ENCODE peak calls at places on chromosomes 13 and 19, in ten cellular contexts. One of them, this sample, is unnamed.
A peak's percentile ranks its signal among the peaks of the same experiment; 100 is the strongest.

GRCh38 chr13:77521595-77522367 is 13.7 kb upstream of the SCEL start:
- DNase-seq in uterus: no peak
- DNase-seq in RWPE2: peak; percentile 85
- DNase-seq in WERI-Rb-1: no peak
- DNase-seq in lung: peak; percentile 80
- DNase-seq in GM12865: no peak
- DNase-seq in ascending aorta: no peak
- DNase-seq in suprapubic skin: no peak
- DNase-seq in upper lobe of right lung: peak; percentile 74
- DNase-seq in tibial artery: no peak
- DNase-seq in this sample: no peak

GRCh38 chr19:39599116-39599515 is 3.2 kb upstream of the LGALS13 start:
- DNase-seq in uterus: no peak
- DNase-seq in suprapubic skin: no peak
- DNase-seq in RWPE2: no peak
- DNase-seq in ascending aorta: no peak
- DNase-seq in tibial artery: no peak
- DNase-seq in WERI-Rb-1: no peak
- DNase-seq in upper lobe of right lung: no peak
- DNase-seq in GM12865: peak; percentile 36
- DNase-seq in lung: no peak
- DNase-seq in this sample: no peak

GRCh38 chr19:50658438-50659317 is 9.4 kb downstream of the C19orf81 start:
- DNase-seq in ascending aorta: no peak
- DNase-seq in uterus: peak; percentile 23
- DNase-seq in lung: peak; percentile 66
- DNase-seq in upper lobe of right lung: peak; percentile 93
- DNase-seq in GM12865: no peak
- DNase-seq in RWPE2: no peak
- DNase-seq in suprapubic skin: no peak
- DNase-seq in tibial artery: peak; percentile 30
- DNase-seq in WERI-Rb-1: peak; percentile 94
- DNase-seq in this sample: peak; percentile 87

GRCh38 chr13:60032836-60033235 is 130.9 kb downstream of the DIAPH3 start:
- DNase-seq in upper lobe of right lung: no peak
- DNase-seq in GM12865: no peak
- DNase-seq in uterus: no peak
- DNase-seq in WERI-Rb-1: no peak
- DNase-seq in tibial artery: no peak
- DNase-seq in ascending aorta: no peak
- DNase-seq in suprapubic skin: no peak
- DNase-seq in RWPE2: no peak
- DNase-seq in lung: no peak
- DNase-seq in this sample: no peak

GRCh38 chr19:13887529-13887928 is 10.6 kb downstream of the NANOS3 start:
- DNase-seq in GM12865: no peak
- DNase-seq in suprapubic skin: no peak
- DNase-seq in ascending aorta: no peak
- DNase-seq in upper lobe of right lung: no peak
- DNase-seq in tibial artery: no peak
- DNase-seq in RWPE2: no peak
- DNase-seq in lung: no peak
- DNase-seq in uterus: no peak
- DNase-seq in WERI-Rb-1: no peak
- DNase-seq in this sample: no peak

GRCh38 chr13:73335226-73335625 is 276.4 kb downstream of the KLF5 start:
- DNase-seq in suprapubic skin: no peak
- DNase-seq in RWPE2: no peak
- DNase-seq in GM12865: peak; percentile 8
- DNase-seq in upper lobe of right lung: no peak
- DNase-seq in lung: no peak
- DNase-seq in WERI-Rb-1: peak; percentile 13
- DNase-seq in tibial artery: no peak
- DNase-seq in uterus: no peak
- DNase-seq in ascending aorta: no peak
- DNase-seq in this sample: no peak

GRCh38 chr13:30718661-30719520 is 16.5 kb upstream of the ALOX5AP start:
- DNase-seq in GM12865: no peak
- DNase-seq in tibial artery: no peak
- DNase-seq in upper lobe of right lung: no peak
- DNase-seq in WERI-Rb-1: no peak
- DNase-seq in lung: no peak
- DNase-seq in RWPE2: peak; percentile 69
- DNase-seq in uterus: no peak
- DNase-seq in ascending aorta: no peak
- DNase-seq in suprapubic skin: no peak
- DNase-seq in this sample: no peak

GRCh38 chr13:23796546-23796945 is 92.7 kb downstream of the MIPEP start:
- DNase-seq in upper lobe of right lung: no peak
- DNase-seq in GM12865: no peak
- DNase-seq in tibial artery: no peak
- DNase-seq in RWPE2: no peak
- DNase-seq in uterus: no peak
- DNase-seq in lung: no peak
- DNase-seq in ascending aorta: no peak
- DNase-seq in WERI-Rb-1: no peak
- DNase-seq in suprapubic skin: no peak
- DNase-seq in this sample: no peak

GRCh38 chr13:23928985-23929384 is 31.7 kb upstream of the C1QTNF9B start:
- DNase-seq in lung: no peak
- DNase-seq in tibial artery: no peak
- DNase-seq in GM12865: no peak
- DNase-seq in uterus: no peak
- DNase-seq in WERI-Rb-1: peak; percentile 86
- DNase-seq in suprapubic skin: no peak
- DNase-seq in RWPE2: no peak
- DNase-seq in upper lobe of right lung: no peak
- DNase-seq in ascending aorta: no peak
- DNase-seq in this sample: no peak

GRCh38 chr19:53958168-53958571 is 4.6 kb upstream of the CACNG8 start:
- DNase-seq in suprapubic skin: no peak
- DNase-seq in uterus: no peak
- DNase-seq in GM12865: no peak
- DNase-seq in ascending aorta: no peak
- DNase-seq in RWPE2: no peak
- DNase-seq in lung: no peak
- DNase-seq in tibial artery: no peak
- DNase-seq in WERI-Rb-1: no peak
- DNase-seq in upper lobe of right lung: peak; percentile 49
- DNase-seq in this sample: no peak

GRCh38 chr13:91729859-91730258 is 331.4 kb downstream of the GPC5 start:
- DNase-seq in ascending aorta: no peak
- DNase-seq in GM12865: no peak
- DNase-seq in uterus: no peak
- DNase-seq in tibial artery: no peak
- DNase-seq in RWPE2: no peak
- DNase-seq in WERI-Rb-1: no peak
- DNase-seq in suprapubic skin: no peak
- DNase-seq in upper lobe of right lung: no peak
- DNase-seq in lung: no peak
- DNase-seq in this sample: no peak

GRCh38 chr13:52067237-52067636 is 42.7 kb downstream of the UTP14C start:
- DNase-seq in suprapubic skin: no peak
- DNase-seq in WERI-Rb-1: no peak
- DNase-seq in upper lobe of right lung: no peak
- DNase-seq in lung: no peak
- DNase-seq in RWPE2: no peak
- DNase-seq in GM12865: no peak
- DNase-seq in uterus: no peak
- DNase-seq in tibial artery: no peak
- DNase-seq in ascending aorta: no peak
- DNase-seq in this sample: no peak

GRCh38 chr13:52070929-52071523 is 46.5 kb downstream of the UTP14C start:
- DNase-seq in uterus: no peak
- DNase-seq in suprapubic skin: no peak
- DNase-seq in WERI-Rb-1: peak; percentile 21
- DNase-seq in upper lobe of right lung: no peak
- DNase-seq in lung: no peak
- DNase-seq in RWPE2: no peak
- DNase-seq in ascending aorta: no peak
- DNase-seq in GM12865: peak; percentile 9
- DNase-seq in tibial artery: no peak
- DNase-seq in this sample: no peak
- TF ChIP-seq CTCF in uterus: no peak
- TF ChIP-seq CTCF in suprapubic skin: no peak
- TF ChIP-seq CTCF in WERI-Rb-1: peak; percentile 33
- TF ChIP-seq CTCF in upper lobe of right lung: no peak
- TF ChIP-seq CTCF in lung: no peak
- TF ChIP-seq CTCF in RWPE2: peak; percentile 30
- TF ChIP-seq CTCF in ascending aorta: no peak
- TF ChIP-seq CTCF in GM12865: no peak
- TF ChIP-seq CTCF in tibial artery: no peak
- TF ChIP-seq CTCF in this sample: no peak

DNA sequence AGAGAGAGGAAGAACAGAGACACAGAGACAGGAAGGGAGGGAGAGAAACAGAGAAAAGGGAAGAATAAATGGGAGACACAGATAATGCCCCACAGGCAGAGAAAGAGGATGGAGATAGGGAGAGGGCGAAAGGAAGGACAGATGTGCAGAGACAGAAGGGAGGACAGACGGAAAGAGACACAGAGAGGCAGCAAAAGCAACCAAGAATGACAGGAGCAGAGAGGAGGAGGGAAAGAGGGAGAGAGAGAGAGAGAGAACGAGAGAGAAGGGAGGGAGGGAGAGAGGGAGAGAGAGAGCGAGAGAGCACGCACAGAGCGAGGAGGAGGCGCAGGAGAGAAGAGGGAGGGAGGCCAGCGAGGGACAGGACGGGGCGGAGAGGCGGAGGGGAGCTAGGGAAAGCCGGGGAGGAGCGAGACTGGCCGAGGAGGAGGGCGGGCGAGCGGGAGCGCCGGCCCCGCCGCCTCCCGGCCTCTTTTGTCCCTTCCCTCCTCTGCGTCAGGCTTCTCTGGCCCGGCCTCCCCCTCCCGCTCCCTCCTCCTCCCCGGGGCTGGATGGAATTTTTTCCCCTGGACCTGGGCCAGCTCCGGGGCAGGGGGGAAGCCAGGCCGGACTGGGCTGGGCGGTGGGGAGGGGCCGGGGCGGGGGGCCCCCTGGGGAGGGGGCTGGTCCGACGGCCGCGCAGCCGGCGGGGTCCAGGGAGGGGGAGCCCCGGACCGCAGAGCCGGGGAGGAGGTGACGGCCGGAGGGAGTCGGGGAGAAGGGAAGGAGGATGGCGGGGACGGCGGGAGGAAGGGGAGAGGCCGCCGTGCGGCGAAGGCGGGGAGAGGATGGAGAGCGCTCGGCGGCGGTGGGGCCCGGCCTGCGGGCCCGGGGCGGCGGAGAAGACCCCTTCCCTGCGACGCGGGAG is 4.2 kb upstream of the SPACA6 start:
- DNase-seq in WERI-Rb-1: peak; percentile 81
- DNase-seq in GM12865: no peak
- DNase-seq in suprapubic skin: peak; percentile 93
- DNase-seq in ascending aorta: peak; percentile 94
- DNase-seq in tibial artery: peak; percentile 90
- DNase-seq in lung: peak; percentile 91
- DNase-seq in uterus: peak; percentile 95
- DNase-seq in upper lobe of right lung: peak; percentile 93
- DNase-seq in RWPE2: peak; percentile 86
- DNase-seq in this sample: peak; percentile 90
- TF ChIP-seq CTCF in WERI-Rb-1: no peak
- TF ChIP-seq CTCF in GM12865: no peak
- TF ChIP-seq CTCF in suprapubic skin: peak; percentile 27
- TF ChIP-seq CTCF in ascending aorta: no peak
- TF ChIP-seq CTCF in tibial artery: peak; percentile 28
- TF ChIP-seq CTCF in lung: no peak
- TF ChIP-seq CTCF in uterus: peak; percentile 18
- TF ChIP-seq CTCF in upper lobe of right lung: no peak
- TF ChIP-seq CTCF in RWPE2: no peak
- TF ChIP-seq CTCF in this sample: no peak

DNA sequence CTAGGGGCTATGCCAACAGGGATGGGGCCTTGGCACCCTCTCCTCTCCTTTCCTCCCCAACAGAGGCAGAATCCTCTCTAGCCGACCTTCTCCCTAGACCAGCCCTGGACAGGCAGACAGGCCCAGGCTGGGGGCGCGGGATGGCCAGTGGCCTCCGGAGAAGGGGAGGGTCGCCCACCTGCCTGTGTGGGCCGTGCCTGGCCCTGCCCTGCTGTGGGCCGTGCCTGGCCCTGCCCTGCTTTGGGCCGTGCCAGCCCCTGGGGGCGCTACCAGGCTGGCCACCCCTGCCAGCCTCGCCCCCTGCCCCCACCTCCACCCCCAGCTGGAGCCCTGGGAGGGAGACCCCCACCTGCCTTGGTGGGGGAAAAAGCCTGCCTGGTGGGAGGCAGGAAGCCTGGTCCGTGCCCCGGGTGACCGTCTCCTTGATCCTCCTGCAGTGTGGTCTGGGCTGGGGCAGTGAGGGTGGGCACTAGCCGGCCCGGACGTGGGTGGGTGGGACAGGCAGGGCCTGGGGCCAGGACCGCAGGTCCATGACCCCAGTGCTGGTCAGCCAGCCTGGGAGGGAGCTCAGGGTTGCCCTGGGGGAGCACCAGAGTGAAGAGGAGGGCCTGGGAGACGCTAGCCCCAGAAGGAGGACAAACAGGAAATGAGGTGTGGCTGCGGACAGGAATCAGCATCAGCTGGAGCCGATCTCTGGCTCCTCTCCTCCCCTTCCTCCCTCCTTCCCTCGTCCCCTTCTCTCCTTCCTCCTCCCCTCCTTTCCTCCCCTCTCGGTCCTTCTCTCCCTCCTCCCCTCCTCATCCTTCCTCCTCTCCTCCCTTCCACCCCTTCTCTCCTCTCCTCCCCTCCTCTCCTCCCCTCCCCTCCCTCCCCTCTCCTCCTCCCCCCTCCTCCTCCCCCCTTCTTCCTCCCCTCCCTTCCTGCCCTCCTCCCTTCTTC is 5.1 kb upstream of the MKNK2 start:
- DNase-seq in ascending aorta: no peak
- DNase-seq in suprapubic skin: peak; percentile 78
- DNase-seq in tibial artery: peak; percentile 67
- DNase-seq in WERI-Rb-1: no peak
- DNase-seq in uterus: peak; percentile 90
- DNase-seq in RWPE2: no peak
- DNase-seq in upper lobe of right lung: peak; percentile 69
- DNase-seq in GM12865: peak; percentile 70
- DNase-seq in lung: peak; percentile 57
- DNase-seq in this sample: peak; percentile 69
- TF ChIP-seq CTCF in ascending aorta: no peak
- TF ChIP-seq CTCF in suprapubic skin: no peak
- TF ChIP-seq CTCF in tibial artery: no peak
- TF ChIP-seq CTCF in WERI-Rb-1: no peak
- TF ChIP-seq CTCF in uterus: peak; percentile 22
- TF ChIP-seq CTCF in RWPE2: peak; percentile 22
- TF ChIP-seq CTCF in upper lobe of right lung: peak; percentile 11
- TF ChIP-seq CTCF in GM12865: peak; percentile 10
- TF ChIP-seq CTCF in lung: no peak
- TF ChIP-seq CTCF in this sample: no peak

DNA sequence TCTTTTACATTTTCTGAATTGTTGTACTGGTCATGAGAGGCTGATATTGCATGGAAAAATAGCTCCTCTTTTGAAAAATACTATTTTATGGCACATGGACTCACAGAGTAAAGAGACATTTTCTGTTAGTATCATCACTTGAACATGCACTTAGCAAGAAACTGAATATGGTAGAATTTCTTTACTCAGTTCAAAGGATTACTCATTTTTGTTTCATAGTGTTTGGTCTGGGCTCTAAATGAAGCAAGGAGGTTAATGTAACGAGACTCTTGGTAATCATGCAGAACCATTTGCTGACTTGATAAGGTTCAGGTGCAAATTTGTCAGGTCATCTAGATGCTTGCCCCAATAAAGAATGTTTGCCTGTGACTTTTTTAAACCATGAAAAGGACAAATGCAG is 63.2 kb downstream of the GPC6 start:
- DNase-seq in tibial artery: no peak
- DNase-seq in WERI-Rb-1: no peak
- DNase-seq in upper lobe of right lung: no peak
- DNase-seq in GM12865: no peak
- DNase-seq in RWPE2: no peak
- DNase-seq in ascending aorta: no peak
- DNase-seq in uterus: no peak
- DNase-seq in lung: no peak
- DNase-seq in suprapubic skin: no peak
- DNase-seq in this sample: no peak
- TF ChIP-seq CTCF in tibial artery: no peak
- TF ChIP-seq CTCF in WERI-Rb-1: no peak
- TF ChIP-seq CTCF in upper lobe of right lung: no peak
- TF ChIP-seq CTCF in GM12865: no peak
- TF ChIP-seq CTCF in RWPE2: no peak
- TF ChIP-seq CTCF in ascending aorta: no peak
- TF ChIP-seq CTCF in uterus: no peak
- TF ChIP-seq CTCF in lung: no peak
- TF ChIP-seq CTCF in suprapubic skin: no peak
- TF ChIP-seq CTCF in this sample: no peak

This sample was measured in type B pancreatic cell.